ENCODE peak calls at places on chromosomes 2 and 18, in five cellular contexts. O is hepatocyte, A is PC-3, Y is GM23338, X is OCI-LY7. M is an unnamed sample.

GRCh38 chr2:235594964-235595363 is 101.1 kb downstream of the AGAP1 start:
- DNase-seq in O (no peak), A (no peak), Y (no peak), X (no peak), M (no peak)

GRCh38 chr2:45134726-45135125 is 125.5 kb upstream of the SIX2 start:
- DNase-seq in O (no peak), A (no peak), Y (no peak), X (peak), M (no peak)

GRCh38 chr2:44928660-44929471 is 12.6 kb upstream of the SIX3 start:
- DNase-seq in O (no peak), A (no peak), Y (peak), X (no peak), M (peak)

GRCh38 chr2:241507430-241508239 is 749 bp downstream of the STK25 start:
- DNase-seq in O (peak), A (peak), Y (peak), X (peak), M (peak)

GRCh38 chr18:22983175-22983574 is 50.0 kb downstream of the RBBP8 start:
- DNase-seq in O (peak), A (peak), Y (peak), X (peak), M (peak)

GRCh38 chr2:72137498-72138010 is 10.1 kb downstream of the CYP26B1 start:
- DNase-seq in O (peak), A (peak), Y (peak), X (peak), M (peak)

GRCh38 chr2:16326736-16327300 is 338.8 kb downstream of the CYRIA start:
- DNase-seq in O (no peak), A (no peak), Y (no peak), X (no peak), M (no peak)

GRCh38 chr2:102657770-102658169 is 38.4 kb downstream of the SLC9A2 start:
- DNase-seq in O (no peak), A (peak), Y (no peak), X (no peak), M (no peak)

GRCh38 chr2:180177534-180177933 is 170.4 kb upstream of the CWC22 start:
- DNase-seq in O (no peak), A (no peak), Y (no peak), X (no peak), M (no peak)

GRCh38 chr2:9291866-9292265 is 85.3 kb downstream of the ASAP2 start:
- DNase-seq in O (no peak), A (no peak), Y (no peak), X (no peak), M (no peak)

GRCh38 chr18:31835528-31836138 is 75.0 kb upstream of the SLC25A52 start:
- DNase-seq in O (no peak), A (no peak), Y (no peak), X (no peak), M (no peak)

GRCh38 chr18:58213931-58214431 is 170.0 kb downstream of the NEDD4L start:
- DNase-seq in O (no peak), A (peak), Y (no peak), X (no peak), M (no peak)

GRCh38 chr18:23093772-23094171 is 41.5 kb upstream of the CABLES1 start:
- DNase-seq in O (no peak), A (no peak), Y (no peak), X (no peak), M (no peak)

GRCh38 chr2:235286624-235287368 is 207.0 kb upstream of the AGAP1 start:
- DNase-seq in O (no peak), A (no peak), Y (no peak), X (no peak), M (no peak)

GRCh38 chr2:183179156-183179555 is 54.9 kb downstream of the NUP35 start:
- DNase-seq in O (no peak), A (no peak), Y (no peak), X (no peak), M (no peak)

GRCh38 chr2:117555965-117556364 is 258.5 kb upstream of the DDX18 start:
- DNase-seq in O (no peak), A (no peak), Y (no peak), X (no peak), M (no peak)

GRCh38 chr18:26865557-26865956 is at the start of gene AQP4:
- DNase-seq in O (no peak), A (no peak), Y (peak), X (no peak), M (peak)

GRCh38 chr2:47551800-47552525 is 149.0 kb downstream of the MSH2 start:
- DNase-seq in O (no peak), A (no peak), Y (peak), X (no peak), M (no peak)

GRCh38 chr2:120886967-120887672 is 151.5 kb downstream of the GLI2 start:
- DNase-seq in O (no peak), A (no peak), Y (no peak), X (no peak), M (no peak)

DNA sequence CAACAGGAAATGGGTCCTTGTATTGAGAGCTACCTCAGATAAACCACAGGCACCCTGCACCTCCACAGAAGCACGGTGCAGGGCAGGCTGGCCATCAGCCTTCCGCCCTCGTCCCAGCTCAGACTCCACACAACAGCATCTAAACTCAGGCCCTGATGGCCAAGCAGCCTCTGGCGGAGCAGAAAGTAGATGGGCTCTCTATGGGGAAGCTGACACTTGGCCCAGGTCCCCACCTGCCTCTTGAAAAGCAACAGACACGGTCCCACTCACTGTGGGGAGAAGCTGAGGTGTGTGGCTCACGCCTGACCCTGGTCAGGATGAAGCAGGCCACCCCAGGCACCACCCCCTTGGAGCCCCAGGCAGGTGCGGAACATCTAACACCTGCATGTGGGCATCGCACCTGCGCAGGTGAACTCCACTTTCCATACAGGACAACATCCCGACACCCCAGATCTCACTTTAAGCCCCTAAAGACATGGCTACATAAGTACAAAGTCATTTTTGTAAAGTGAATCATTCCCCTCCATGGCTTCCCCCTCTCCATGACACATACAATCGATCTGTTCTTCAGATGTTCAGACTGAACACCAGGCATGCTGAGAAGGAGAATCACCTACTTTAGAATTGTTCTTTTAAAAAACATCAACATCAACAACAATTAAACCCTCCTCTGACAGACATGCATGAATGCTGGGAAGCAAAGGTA is 208.4 kb downstream of the ZBTB7C start:
- DNase-seq in O (no peak), A (no peak), Y (no peak), X (no peak), M (no peak)
- TF ChIP-seq EZH2phosphoT487 in O (no peak), A (no peak), Y (no peak), X (no peak), M (no peak)

DNA sequence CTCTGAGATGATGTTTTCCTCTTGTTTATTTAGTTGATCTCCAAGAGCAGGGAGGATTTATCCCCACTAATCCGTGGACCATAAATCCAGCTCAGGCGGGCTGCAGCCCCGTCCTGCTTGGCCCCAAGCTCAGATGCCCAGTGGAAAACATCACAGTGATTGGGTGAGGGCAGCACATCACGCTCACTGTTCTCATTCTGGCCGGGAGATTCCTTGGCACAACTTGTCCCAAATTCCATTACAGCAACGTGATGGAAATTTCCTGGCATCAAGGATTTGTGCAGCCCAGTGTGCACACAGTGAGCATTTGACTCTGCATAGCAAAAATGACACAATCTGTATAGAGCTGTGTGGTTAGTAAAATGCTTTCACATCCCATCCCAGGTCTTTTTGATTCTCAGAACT is 96.8 kb downstream of the VAPA start:
- DNase-seq in O (peak), A (peak), Y (no peak), X (no peak), M (no peak)
- TF ChIP-seq EZH2phosphoT487 in O (no peak), A (no peak), Y (no peak), X (no peak), M (no peak)

DNA sequence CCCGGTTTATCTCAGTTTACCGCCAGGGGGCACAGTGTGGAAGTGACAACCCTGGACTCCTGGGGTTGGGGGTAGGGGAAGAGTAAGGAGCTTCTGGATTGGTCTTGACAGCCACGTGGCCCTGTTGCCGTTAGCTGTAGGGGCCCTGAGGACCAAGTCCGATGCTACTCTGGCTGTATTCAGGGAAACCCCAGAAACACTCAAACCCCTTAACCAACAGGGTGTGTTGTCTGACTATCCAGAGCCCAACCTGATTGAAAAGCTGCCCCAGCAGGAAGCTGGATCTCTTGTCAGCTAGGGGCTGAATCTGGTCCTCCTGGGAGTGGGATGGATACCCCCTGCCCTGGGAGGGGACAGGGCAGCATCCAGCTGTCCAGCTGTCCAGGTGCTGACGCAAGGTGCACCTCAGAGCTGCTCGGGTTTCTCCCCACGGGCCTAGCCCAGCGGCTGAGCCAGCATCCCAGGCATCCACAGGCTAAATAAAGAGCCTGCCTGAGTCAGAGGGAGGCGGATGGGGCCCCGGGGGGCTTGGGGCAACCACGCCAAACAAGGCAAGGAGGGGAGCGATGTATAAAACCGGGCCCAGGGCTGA is 3.1 kb upstream of the GMPPA start:
- DNase-seq in O (peak), A (peak), Y (peak), X (peak), M (peak)
- TF ChIP-seq EZH2phosphoT487 in O (no peak), A (no peak), Y (no peak), X (no peak), M (no peak)

DNA sequence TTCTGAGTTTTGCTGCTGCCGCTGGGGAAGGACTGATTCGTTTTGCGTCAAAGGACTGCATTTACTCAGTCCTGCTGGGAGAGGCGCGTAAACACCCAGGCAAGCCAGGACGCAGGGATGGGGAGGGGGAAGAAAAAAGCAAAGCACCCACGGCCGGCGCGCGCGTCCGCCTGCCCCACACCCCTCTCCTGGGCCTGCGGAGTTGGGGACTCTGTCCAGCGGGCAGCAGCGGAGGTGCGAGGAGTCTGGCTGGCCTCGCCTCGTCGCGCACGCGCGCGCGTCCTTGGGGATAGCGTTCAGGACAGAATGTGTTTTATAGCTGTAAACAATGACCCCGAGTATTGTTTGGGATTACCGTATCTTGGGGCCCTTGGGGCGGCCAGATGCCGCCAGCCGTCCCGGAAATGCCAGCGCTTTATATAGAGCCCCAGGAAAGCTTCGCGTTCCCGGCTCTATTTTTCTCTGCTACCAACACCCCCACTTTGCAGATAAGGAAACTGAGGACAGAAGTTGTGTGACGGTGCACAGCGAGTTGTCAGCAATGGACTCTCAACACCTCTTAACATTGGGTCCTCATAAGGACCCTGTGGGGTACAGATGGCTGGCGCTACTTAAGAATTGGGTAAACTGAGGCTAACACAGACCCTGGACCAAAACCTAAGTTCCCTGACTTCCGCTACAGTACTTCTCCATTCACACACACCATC is 1.6 kb upstream of the FOSL2 start:
- DNase-seq in O (peak), A (peak), Y (peak), X (peak), M (peak)
- TF ChIP-seq EZH2phosphoT487 in O (no peak), A (no peak), Y (no peak), X (no peak), M (no peak)

GRCh38 chr18:51138936-51139335 is 58.5 kb downstream of the MEX3C start:
- DNase-seq in O (no peak), A (no peak), Y (no peak), X (no peak), M (no peak)
- TF ChIP-seq EZH2phosphoT487 in O (no peak), A (no peak), Y (no peak), X (no peak), M (no peak)

DNA sequence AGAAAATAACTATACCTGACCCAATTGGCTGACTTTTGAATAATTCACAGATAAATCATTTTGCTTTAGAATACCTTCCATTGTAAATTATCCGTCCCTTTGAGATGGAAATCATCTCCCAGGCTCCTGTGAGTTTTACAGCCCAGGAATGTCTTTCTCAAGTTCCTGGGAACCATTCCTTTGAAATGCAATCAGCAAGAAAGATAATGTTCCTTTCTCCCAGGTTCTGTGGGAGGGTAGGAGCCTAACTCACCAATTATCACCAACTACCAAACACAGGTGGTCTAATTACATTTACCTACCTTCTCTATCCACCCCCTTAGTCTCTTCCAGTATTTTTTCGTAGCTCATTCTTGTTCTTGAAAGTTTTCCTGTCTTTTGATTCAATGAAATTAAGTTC is 1016.0 kb downstream of the SOCS6 start:
- DNase-seq in O (no peak), A (no peak), Y (no peak), X (no peak), M (peak)
- TF ChIP-seq EZH2phosphoT487 in O (no peak), A (no peak), Y (no peak), X (no peak), M (no peak)

GRCh38 chr2:237096201-237096600 is 10.5 kb downstream of the COPS8 start:
- DNase-seq in O (no peak), A (no peak), Y (no peak), X (no peak), M (no peak)

GRCh38 chr2:237097911-237098702 is 12.4 kb downstream of the COPS8 start:
- DNase-seq in O (peak), A (peak), Y (no peak), X (no peak), M (no peak)

GRCh38 chr2:237099804-237100203 is 14.1 kb downstream of the COPS8 start:
- DNase-seq in O (no peak), A (no peak), Y (no peak), X (no peak), M (no peak)

GRCh38 chr2:237096911-237097310 is 11.2 kb downstream of the COPS8 start:
- DNase-seq in O (no peak), A (no peak), Y (no peak), X (no peak), M (no peak)

DNA sequence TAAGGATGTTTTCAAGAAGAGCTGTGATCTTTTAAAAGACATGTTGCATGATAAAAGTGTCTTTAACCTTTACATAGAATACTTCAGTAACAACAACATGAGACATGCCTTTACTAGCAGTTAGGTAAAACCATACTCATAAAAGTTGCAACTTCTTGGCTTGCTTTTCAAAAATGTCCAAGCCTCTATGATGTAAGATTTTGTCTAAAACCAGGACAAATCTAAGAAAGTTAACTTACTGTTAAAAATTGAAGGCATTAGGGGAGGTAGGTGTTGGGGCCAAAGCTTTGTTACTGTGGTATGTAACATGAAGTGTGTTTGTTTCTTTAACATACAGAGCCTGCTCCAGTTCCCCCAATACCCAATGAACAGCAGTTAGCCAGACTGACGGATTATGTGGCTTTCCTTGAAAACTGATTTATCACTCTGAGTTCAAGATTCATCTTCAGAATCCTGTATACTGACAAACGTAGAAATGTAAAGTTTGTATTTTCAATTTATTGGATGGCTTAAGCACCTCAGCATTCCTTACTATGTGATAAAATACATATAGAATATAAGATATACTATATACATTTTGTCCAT is 11.7 kb downstream of the COPS8 start:
- DNase-seq in O (no peak), A (no peak), Y (no peak), X (no peak), M (no peak)
- TF ChIP-seq EZH2phosphoT487 in O (no peak), A (no peak), Y (no peak), X (no peak), M (no peak)

DNA sequence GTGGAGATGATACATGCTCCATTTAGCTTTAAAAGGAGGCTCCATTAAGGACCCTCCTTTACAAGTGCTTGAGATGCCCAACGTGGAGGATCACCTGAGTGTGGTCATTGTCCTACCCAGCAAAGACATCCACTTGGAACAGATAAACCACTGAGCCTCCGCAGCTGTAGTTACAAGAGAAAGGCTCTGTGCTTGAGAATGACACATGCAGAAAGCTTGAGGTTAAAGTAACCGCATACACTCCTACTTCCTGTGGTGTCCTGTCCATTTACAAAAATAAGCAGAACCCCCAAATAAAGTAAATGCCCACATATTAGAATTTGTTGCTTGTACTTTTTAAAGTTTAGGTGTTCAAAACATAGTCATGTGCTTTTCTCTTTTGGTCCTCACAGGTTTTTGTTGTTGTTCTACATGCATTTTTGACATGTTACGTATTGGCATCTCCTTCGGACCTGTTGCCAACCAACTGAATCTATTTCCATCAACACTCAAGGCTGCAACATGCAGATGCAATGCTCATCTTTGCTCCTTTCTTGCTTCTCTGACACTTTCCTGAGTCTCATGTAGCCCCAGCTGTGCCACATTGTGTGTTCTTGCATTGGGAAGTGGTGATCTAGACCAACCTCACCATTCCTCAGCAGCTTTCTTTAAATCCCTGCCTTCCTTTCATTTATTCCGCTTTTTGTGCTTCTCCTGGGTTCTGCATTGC is 56.0 kb downstream of the SERPINB7 start:
- DNase-seq in O (no peak), A (peak), Y (no peak), X (no peak), M (no peak)
- TF ChIP-seq EZH2phosphoT487 in O (no peak), A (no peak), Y (no peak), X (no peak), M (no peak)